ENCODE peak calls at places on chromosomes 5 and 9, in five cellular contexts. One of them, this sample, is unnamed.

GRCh38 chr5:82975396-82975795 is 101.8 kb downstream of the TMEM167A start:
- DNase-seq in CD4-positive, alpha-beta memory T cell: no peak
- DNase-seq in CD4-positive, CD25-positive, alpha-beta regulatory T cell: no peak
- DNase-seq in HCT116: no peak
- DNase-seq in left ventricle myocardium inferior: no peak
- DNase-seq in this sample: no peak

GRCh38 chr5:63255609-63256008 is 677.0 kb downstream of the LRRC70 start:
- DNase-seq in CD4-positive, alpha-beta memory T cell: no peak
- DNase-seq in CD4-positive, CD25-positive, alpha-beta regulatory T cell: no peak
- DNase-seq in HCT116: no peak
- DNase-seq in left ventricle myocardium inferior: no peak
- DNase-seq in this sample: no peak

GRCh38 chr5:14900661-14901461 is 29.3 kb upstream of the ANKH start:
- DNase-seq in HCT116: no peak
- DNase-seq in CD4-positive, CD25-positive, alpha-beta regulatory T cell: no peak
- DNase-seq in CD4-positive, alpha-beta memory T cell: no peak
- DNase-seq in left ventricle myocardium inferior: peak; percentile 64
- DNase-seq in this sample: no peak

GRCh38 chr9:129459550-129460322 is 161.2 kb downstream of the C9orf50 start:
- DNase-seq in HCT116: no peak
- DNase-seq in left ventricle myocardium inferior: no peak
- DNase-seq in CD4-positive, CD25-positive, alpha-beta regulatory T cell: no peak
- DNase-seq in CD4-positive, alpha-beta memory T cell: peak; percentile 53
- DNase-seq in this sample: peak; percentile 21

GRCh38 chr9:72041775-72042194 is 18.6 kb downstream of the C9orf57 start:
- DNase-seq in left ventricle myocardium inferior: peak; percentile 57
- DNase-seq in CD4-positive, CD25-positive, alpha-beta regulatory T cell: no peak
- DNase-seq in CD4-positive, alpha-beta memory T cell: no peak
- DNase-seq in HCT116: no peak
- DNase-seq in this sample: no peak

GRCh38 chr5:134578578-134579283 is 53.3 kb downstream of the JADE2 start:
- DNase-seq in left ventricle myocardium inferior: no peak
- DNase-seq in CD4-positive, CD25-positive, alpha-beta regulatory T cell: no peak
- DNase-seq in HCT116: no peak
- DNase-seq in CD4-positive, alpha-beta memory T cell: no peak
- DNase-seq in this sample: no peak

GRCh38 chr9:138008081-138008841 is 130.7 kb downstream of the CACNA1B start:
- DNase-seq in CD4-positive, CD25-positive, alpha-beta regulatory T cell: no peak
- DNase-seq in left ventricle myocardium inferior: no peak
- DNase-seq in HCT116: no peak
- DNase-seq in CD4-positive, alpha-beta memory T cell: no peak
- DNase-seq in this sample: no peak

GRCh38 chr9:129312731-129313130 is 134.7 kb upstream of the IER5L start:
- DNase-seq in CD4-positive, alpha-beta memory T cell: no peak
- DNase-seq in left ventricle myocardium inferior: no peak
- DNase-seq in CD4-positive, CD25-positive, alpha-beta regulatory T cell: no peak
- DNase-seq in HCT116: no peak
- DNase-seq in this sample: no peak

GRCh38 chr5:89342106-89342876 is 459.3 kb upstream of the MEF2C start:
- DNase-seq in CD4-positive, CD25-positive, alpha-beta regulatory T cell: no peak
- DNase-seq in HCT116: no peak
- DNase-seq in left ventricle myocardium inferior: no peak
- DNase-seq in CD4-positive, alpha-beta memory T cell: no peak
- DNase-seq in this sample: no peak

GRCh38 chr5:96004754-96005153 is 43.1 kb upstream of the ELL2 start:
- DNase-seq in CD4-positive, CD25-positive, alpha-beta regulatory T cell: no peak
- DNase-seq in left ventricle myocardium inferior: no peak
- DNase-seq in CD4-positive, alpha-beta memory T cell: no peak
- DNase-seq in HCT116: no peak
- DNase-seq in this sample: no peak

GRCh38 chr5:344668-345067 is 23.2 kb downstream of the AHRR start:
- DNase-seq in CD4-positive, alpha-beta memory T cell: no peak
- DNase-seq in CD4-positive, CD25-positive, alpha-beta regulatory T cell: no peak
- DNase-seq in HCT116: no peak
- DNase-seq in left ventricle myocardium inferior: no peak
- DNase-seq in this sample: no peak

GRCh38 chr9:79877943-79878612 is 306.3 kb downstream of the TLE4 start:
- DNase-seq in CD4-positive, alpha-beta memory T cell: no peak
- DNase-seq in HCT116: no peak
- DNase-seq in CD4-positive, CD25-positive, alpha-beta regulatory T cell: no peak
- DNase-seq in left ventricle myocardium inferior: no peak
- DNase-seq in this sample: no peak

GRCh38 chr9:17906204-17906840 is 327.5 kb downstream of the SH3GL2 start:
- DNase-seq in HCT116: no peak
- DNase-seq in CD4-positive, CD25-positive, alpha-beta regulatory T cell: no peak
- DNase-seq in left ventricle myocardium inferior: no peak
- DNase-seq in CD4-positive, alpha-beta memory T cell: no peak
- DNase-seq in this sample: no peak

GRCh38 chr9:123911024-123911423 is 18.9 kb downstream of the DENND1A start:
- DNase-seq in HCT116: no peak
- DNase-seq in CD4-positive, CD25-positive, alpha-beta regulatory T cell: no peak
- DNase-seq in left ventricle myocardium inferior: no peak
- DNase-seq in CD4-positive, alpha-beta memory T cell: no peak
- DNase-seq in this sample: no peak

GRCh38 chr9:123914517-123915199 is 15.3 kb downstream of the DENND1A start:
- DNase-seq in CD4-positive, CD25-positive, alpha-beta regulatory T cell: no peak
- DNase-seq in HCT116: no peak
- DNase-seq in left ventricle myocardium inferior: no peak
- DNase-seq in CD4-positive, alpha-beta memory T cell: no peak
- DNase-seq in this sample: no peak

DNA sequence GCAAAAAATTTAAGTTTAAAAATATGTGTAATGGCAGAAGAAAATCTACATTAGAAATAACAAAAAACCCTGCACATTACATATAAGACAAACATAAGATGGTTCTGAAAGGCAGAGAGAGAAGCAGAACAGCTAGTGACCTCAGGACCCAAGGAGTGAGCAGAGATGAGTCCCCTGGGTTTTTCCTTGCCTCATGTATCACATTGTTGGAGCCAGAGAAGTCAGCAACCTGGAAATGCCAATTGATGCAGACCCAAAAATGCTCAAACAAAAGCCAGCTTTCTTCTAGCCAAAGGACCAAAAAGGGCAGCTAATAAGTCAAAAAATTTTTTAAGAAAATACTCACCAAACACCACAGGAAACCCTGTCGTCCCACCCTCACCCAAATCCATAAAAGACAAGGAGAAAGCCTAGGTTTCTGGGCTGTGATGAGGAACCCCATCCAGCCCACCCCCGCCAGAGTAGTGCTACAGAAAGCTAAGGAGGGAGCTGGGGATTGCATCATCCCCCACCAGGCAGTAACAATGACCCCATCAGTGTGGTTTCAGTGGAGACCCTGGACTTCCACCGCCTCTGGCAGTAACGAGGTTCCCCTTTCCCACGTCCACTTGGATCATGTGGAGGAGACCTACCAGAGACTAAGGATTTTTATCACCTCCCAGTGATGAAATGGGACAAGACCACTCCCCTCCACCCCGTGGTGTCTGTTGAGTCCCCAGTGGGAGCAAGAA is 17.6 kb downstream of the DENND1A start:
- DNase-seq in CD4-positive, CD25-positive, alpha-beta regulatory T cell: no peak
- DNase-seq in HCT116: no peak
- DNase-seq in CD4-positive, alpha-beta memory T cell: no peak
- DNase-seq in left ventricle myocardium inferior: no peak
- DNase-seq in this sample: no peak
- H3K9me3 ChIP-seq in CD4-positive, CD25-positive, alpha-beta regulatory T cell: no peaks in the 10 kb centered on the region
- H3K9me3 ChIP-seq in HCT116: no peaks in the 10 kb centered on the region
- H3K9me3 ChIP-seq in CD4-positive, alpha-beta memory T cell: no peaks in the 10 kb centered on the region
- H3K9me3 ChIP-seq in left ventricle myocardium inferior: peaks cover 7% of the 10 kb centered on the region
- H3K9me3 ChIP-seq in this sample: no peaks in the 10 kb centered on the region

GRCh38 chr5:116614603-116614920 is 39.9 kb upstream of the SEMA6A start:
- DNase-seq in HCT116: no peak
- DNase-seq in CD4-positive, alpha-beta memory T cell: no peak
- DNase-seq in CD4-positive, CD25-positive, alpha-beta regulatory T cell: no peak
- DNase-seq in left ventricle myocardium inferior: no peak
- DNase-seq in this sample: no peak

GRCh38 chr5:116612431-116612830 is 37.8 kb upstream of the SEMA6A start:
- DNase-seq in CD4-positive, alpha-beta memory T cell: no peak
- DNase-seq in left ventricle myocardium inferior: no peak
- DNase-seq in CD4-positive, CD25-positive, alpha-beta regulatory T cell: no peak
- DNase-seq in HCT116: no peak
- DNase-seq in this sample: no peak

DNA sequence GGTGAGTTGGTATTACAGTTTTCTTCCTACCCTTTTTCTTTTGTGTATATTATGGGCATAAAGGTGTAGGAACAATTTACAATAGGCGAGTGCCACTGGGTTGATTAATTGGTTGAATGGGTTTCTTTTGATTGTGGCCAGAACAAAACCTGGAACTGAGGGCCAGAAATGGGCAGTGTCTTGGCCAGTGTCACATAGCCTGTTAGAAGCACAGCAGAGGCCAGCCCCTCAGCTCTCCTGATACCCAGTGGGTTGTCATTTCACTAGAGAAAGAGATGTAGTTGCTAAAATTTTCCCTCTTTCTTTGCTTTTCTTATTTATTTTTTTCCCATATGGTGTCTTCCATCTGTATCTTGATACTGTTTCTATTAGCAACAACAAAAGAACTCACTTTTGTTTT is 38.8 kb upstream of the SEMA6A start:
- DNase-seq in CD4-positive, CD25-positive, alpha-beta regulatory T cell: no peak
- DNase-seq in CD4-positive, alpha-beta memory T cell: no peak
- DNase-seq in HCT116: no peak
- DNase-seq in left ventricle myocardium inferior: no peak
- DNase-seq in this sample: no peak
- H3K9me3 ChIP-seq in CD4-positive, CD25-positive, alpha-beta regulatory T cell: no peaks in the 10 kb centered on the region
- H3K9me3 ChIP-seq in CD4-positive, alpha-beta memory T cell: no peaks in the 10 kb centered on the region
- H3K9me3 ChIP-seq in HCT116: no peaks in the 10 kb centered on the region
- H3K9me3 ChIP-seq in left ventricle myocardium inferior: no peaks in the 10 kb centered on the region
- H3K9me3 ChIP-seq in this sample: no peaks in the 10 kb centered on the region

GRCh38 chr9:135000647-135001245 is 83.0 kb upstream of the FCN1 start:
- DNase-seq in CD4-positive, CD25-positive, alpha-beta regulatory T cell: no peak
- DNase-seq in CD4-positive, alpha-beta memory T cell: no peak
- DNase-seq in left ventricle myocardium inferior: no peak
- DNase-seq in HCT116: peak; percentile 19
- DNase-seq in this sample: no peak
- H3K9me3 ChIP-seq in CD4-positive, CD25-positive, alpha-beta regulatory T cell: peaks cover 23% of the 10 kb centered on the region
- H3K9me3 ChIP-seq in CD4-positive, alpha-beta memory T cell: no peaks in the 10 kb centered on the region
- H3K9me3 ChIP-seq in left ventricle myocardium inferior: peaks cover 40% of the 10 kb centered on the region
- H3K9me3 ChIP-seq in HCT116: peaks cover 24% of the 10 kb centered on the region
- H3K9me3 ChIP-seq in this sample: no peaks in the 10 kb centered on the region

DNA sequence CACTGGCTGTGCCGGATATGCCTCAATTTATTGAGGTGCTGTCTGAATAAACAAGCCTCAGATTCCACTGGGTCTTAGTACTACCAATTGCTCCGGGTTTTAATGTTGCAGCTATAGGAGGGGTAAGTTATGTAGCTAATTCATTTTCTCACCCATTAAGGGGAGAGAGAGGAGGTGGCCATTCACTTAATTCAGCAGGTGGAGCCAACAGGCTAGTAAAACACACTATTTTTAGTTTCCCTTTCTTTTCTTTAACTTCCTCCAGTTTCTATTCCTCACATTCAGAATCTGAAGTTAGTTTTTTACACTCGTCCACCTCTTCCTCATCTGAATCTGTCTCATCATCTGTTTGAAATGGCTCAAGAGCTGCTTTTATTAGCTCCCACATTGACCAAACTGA is 105.6 kb upstream of the CDH10 start:
- DNase-seq in left ventricle myocardium inferior: no peak
- DNase-seq in CD4-positive, CD25-positive, alpha-beta regulatory T cell: no peak
- DNase-seq in HCT116: no peak
- DNase-seq in CD4-positive, alpha-beta memory T cell: no peak
- DNase-seq in this sample: no peak
- H3K9me3 ChIP-seq in left ventricle myocardium inferior: peaks cover 8% of the 10 kb centered on the region
- H3K9me3 ChIP-seq in CD4-positive, CD25-positive, alpha-beta regulatory T cell: peaks cover 3% of the 10 kb centered on the region
- H3K9me3 ChIP-seq in HCT116: peaks cover 1% of the 10 kb centered on the region
- H3K9me3 ChIP-seq in CD4-positive, alpha-beta memory T cell: no peaks in the 10 kb centered on the region
- H3K9me3 ChIP-seq in this sample: no peaks in the 10 kb centered on the region

DNA sequence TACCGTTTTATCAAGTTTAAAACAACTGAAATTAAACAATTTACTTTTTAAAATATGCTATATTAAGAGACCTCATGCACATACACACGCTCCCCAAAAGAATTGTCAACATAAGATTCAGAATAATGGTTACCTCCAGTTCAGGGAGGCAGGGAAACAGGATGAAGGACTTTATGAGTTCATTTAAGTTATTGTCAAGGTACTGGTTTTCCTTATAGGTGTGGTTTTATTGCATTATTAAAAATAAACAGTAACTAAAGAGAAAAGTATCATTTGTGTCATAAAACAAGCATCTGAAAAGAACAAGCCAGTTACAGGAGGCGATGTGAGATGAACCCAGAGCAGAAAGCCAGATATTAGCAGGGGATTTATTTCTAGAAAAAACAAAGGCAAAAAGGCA is 2376.7 kb downstream of the MAT2B start:
- DNase-seq in HCT116: no peak
- DNase-seq in CD4-positive, CD25-positive, alpha-beta regulatory T cell: no peak
- DNase-seq in left ventricle myocardium inferior: no peak
- DNase-seq in CD4-positive, alpha-beta memory T cell: no peak
- DNase-seq in this sample: no peak
- H3K9me3 ChIP-seq in HCT116: peaks cover 16% of the 10 kb centered on the region
- H3K9me3 ChIP-seq in CD4-positive, CD25-positive, alpha-beta regulatory T cell: peaks cover 16% of the 10 kb centered on the region
- H3K9me3 ChIP-seq in left ventricle myocardium inferior: peaks cover 21% of the 10 kb centered on the region
- H3K9me3 ChIP-seq in CD4-positive, alpha-beta memory T cell: no peaks in the 10 kb centered on the region
- H3K9me3 ChIP-seq in this sample: peaks cover 6% of the 10 kb centered on the region

GRCh38 chr9:113042884-113043657 is 13.5 kb downstream of the ZFP37 start:
- DNase-seq in HCT116: no peak
- DNase-seq in CD4-positive, CD25-positive, alpha-beta regulatory T cell: no peak
- DNase-seq in CD4-positive, alpha-beta memory T cell: no peak
- DNase-seq in left ventricle myocardium inferior: no peak
- DNase-seq in this sample: no peak
- H3K9me3 ChIP-seq in HCT116: peaks cover 41% of the 10 kb centered on the region
- H3K9me3 ChIP-seq in CD4-positive, CD25-positive, alpha-beta regulatory T cell: peaks cover 94% of the 10 kb centered on the region
- H3K9me3 ChIP-seq in CD4-positive, alpha-beta memory T cell: peaks cover 16% of the 10 kb centered on the region
- H3K9me3 ChIP-seq in left ventricle myocardium inferior: peaks cover 100% of the 10 kb centered on the region
- H3K9me3 ChIP-seq in this sample: peaks cover 43% of the 10 kb centered on the region

This sample was measured in T-helper 17 cell.